ENCODE peak calls at places on chromosomes 4 and X, in seven cellular contexts. D is H9, P is PC-9, Z is glutamatergic neuron, M is fibroblast of lung, C is omental fat pad, R is GM13976. L is an unnamed sample.
A peak's percentile ranks its signal among the peaks of the same experiment; 100 is the strongest.

GRCh38 chr4:66307641-66308438 is 637.6 kb upstream of the EPHA5 start:
- DNase-seq in C (no peak), M (no peak), R (no peak), P (no peak), Z (no peak), D (no peak), L (no peak)

GRCh38 chr4:82372502-82372873 is 1.3 kb downstream of the HNRNPD start:
- DNase-seq in Z (no peak), P (no peak), M (no peak), R (no peak), D (no peak), C (no peak), L (no peak)

GRCh38 chrX:53077207-53078197 is 4.7 kb upstream of the TSPYL2 start:
- DNase-seq in M (no peak), P (no peak), C (no peak), D (no peak), R (no peak), Z (no peak), L (no peak)

GRCh38 chr4:119823891-119824290 is 195.3 kb upstream of the PDE5A start:
- DNase-seq in M (no peak), Z (no peak), R (no peak), D (no peak), C (no peak), P (no peak), L (no peak)

GRCh38 chr4:187128971-187129370 is 405.3 kb upstream of the FAT1 start:
- DNase-seq in M (peak; percentile 83), Z (no peak), R (no peak), C (no peak), D (no peak), P (no peak), L (peak; percentile 72)

GRCh38 chrX:8879750-8880149 is 78.6 kb upstream of the FAM9A start:
- DNase-seq in P (no peak), C (no peak), D (peak; percentile 48), R (no peak), M (no peak), Z (peak; percentile 30), L (no peak)

GRCh38 chr4:4320528-4320927 is 30.5 kb downstream of the ZBTB49 start:
- DNase-seq in P (no peak), D (no peak), M (no peak), R (no peak), Z (no peak), C (no peak), L (no peak)

GRCh38 chr4:37685726-37686372 is 327 bp downstream of the RELL1 start:
- DNase-seq in R (peak; percentile 52), D (no peak), M (peak; percentile 37), C (no peak), P (no peak), Z (peak; percentile 67), L (no peak)

GRCh38 chr4:113566015-113566795 is 195.3 kb downstream of the CAMK2D start:
- DNase-seq in Z (no peak), D (no peak), P (no peak), C (no peak), M (no peak), R (peak; percentile 21), L (no peak)

GRCh38 chr4:108405586-108405985 is 214.8 kb upstream of the RPL34 start:
- DNase-seq in M (no peak), R (no peak), P (no peak), C (no peak), D (no peak), Z (no peak), L (no peak)

GRCh38 chrX:36849407-36849806 is 158.8 kb upstream of the FAM47C start:
- DNase-seq in Z (no peak), P (no peak), M (no peak), C (no peak), R (no peak), D (no peak), L (no peak)

GRCh38 chr4:1212546-1213335 is 36.2 kb downstream of the CTBP1 start:
- DNase-seq in R (no peak), P (no peak), M (no peak), Z (no peak), D (no peak), C (no peak), L (no peak)

GRCh38 chr4:177519481-177520270 is 77.4 kb upstream of the AGA start:
- DNase-seq in Z (no peak), R (no peak), M (peak; percentile 73), D (no peak), C (no peak), P (no peak), L (no peak)

GRCh38 chrX:11341274-11342256 is 48.4 kb downstream of the AMELX start:
- DNase-seq in D (no peak), P (no peak), M (peak; percentile 83), R (peak; percentile 28), Z (no peak), C (peak; percentile 83), L (peak; percentile 44)

GRCh38 chr4:85823295-85823694 is 348.3 kb downstream of the ARHGAP24 start:
- DNase-seq in R (no peak), Z (peak; percentile 29), C (no peak), P (no peak), M (peak; percentile 9), D (peak; percentile 33), L (no peak)

GRCh38 chr4:152032722-152033131 is 271.9 kb upstream of the GATB start:
- DNase-seq in D (no peak), M (peak; percentile 91), R (no peak), P (no peak), Z (no peak), C (no peak), L (peak; percentile 37)

GRCh38 chr4:128868758-128869157 is 59.3 kb downstream of the JADE1 start:
- DNase-seq in D (no peak), P (no peak), C (no peak), M (peak; percentile 35), R (no peak), Z (no peak), L (no peak)

GRCh38 chr4:138727704-138728103 is 287.9 kb upstream of the NOCT start:
- DNase-seq in C (no peak), Z (no peak), M (no peak), R (no peak), D (no peak), P (no peak), L (no peak)

GRCh38 chr4:185640809-185641675 is 105.7 kb upstream of the PDLIM3 start:
- DNase-seq in Z (no peak), R (peak; percentile 61), C (no peak), M (peak; percentile 77), P (peak; percentile 38), D (no peak), L (peak; percentile 12)

GRCh38 chr4:81084029-81084428 is 53.5 kb downstream of the BMP3 start:
- DNase-seq in Z (no peak), P (no peak), D (no peak), M (peak; percentile 29), R (no peak), C (no peak), L (no peak)

GRCh38 chr4:1152284-1152683 is 20.1 kb downstream of the SPON2 start:
- DNase-seq in C (no peak), M (no peak), R (no peak), P (no peak), D (no peak), Z (no peak), L (no peak)

GRCh38 chr4:26238782-26239647 is 81.8 kb upstream of the RBPJ start:
- DNase-seq in Z (peak; percentile 39), P (no peak), D (no peak), R (no peak), M (peak; percentile 72), C (no peak), L (no peak)

GRCh38 chrX:98481636-98482035 is 1597.9 kb downstream of the RPA4 start:
- DNase-seq in R (no peak), Z (no peak), M (no peak), D (no peak), C (no peak), P (no peak), L (no peak)

GRCh38 chrX:30794497-30794896 is 94.6 kb downstream of the TAB3 start:
- DNase-seq in Z (no peak), C (no peak), R (no peak), M (no peak), D (peak; percentile 10), P (no peak), L (no peak)

GRCh38 chr4:149823770-149824221 is 8.2 kb upstream of the IQCM start:
- DNase-seq in M (peak; percentile 90), P (no peak), C (no peak), R (no peak), D (no peak), Z (no peak), L (peak; percentile 89)

GRCh38 chr4:75892508-75892907 is 9.7 kb downstream of the PPEF2 start:
- DNase-seq in C (no peak), Z (no peak), R (no peak), D (peak; percentile 58), M (no peak), P (no peak), L (no peak)
- TF ChIP-seq CTCF in C (no peak), Z (peak; percentile 44), R (no peak), D (peak; percentile 51), M (no peak), P (peak; percentile 45), L (peak; percentile 8)

GRCh38 chr4:77022581-77023133 is 53.1 kb downstream of the CCNI start:
- DNase-seq in P (no peak), Z (peak; percentile 55), D (peak; percentile 87), R (no peak), M (peak; percentile 89), C (no peak), L (peak; percentile 71)
- TF ChIP-seq CTCF in P (no peak), Z (no peak), D (no peak), R (no peak), M (no peak), C (no peak), L (no peak)

DNA sequence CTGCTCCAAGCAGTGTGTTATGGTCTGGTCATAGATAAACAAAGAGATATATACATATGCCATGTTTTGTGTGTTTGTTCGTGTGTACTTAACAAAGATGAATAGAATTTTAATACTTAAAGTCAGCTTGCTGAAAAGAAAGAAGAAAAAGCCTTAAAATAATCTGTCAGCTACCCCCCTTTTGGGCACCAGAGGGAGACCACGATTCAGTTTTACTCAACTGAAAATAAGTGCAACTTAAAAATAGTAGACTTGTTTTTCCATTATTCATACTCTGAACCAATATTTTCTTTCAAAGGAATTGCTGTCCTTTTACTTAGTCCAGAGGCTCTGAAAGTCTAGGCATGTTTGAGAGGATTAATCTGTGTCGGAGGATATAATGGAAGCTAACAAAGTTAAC is 181.7 kb upstream of the AGTR2 start:
- DNase-seq in C (no peak), D (no peak), M (no peak), R (no peak), Z (no peak), P (no peak), L (no peak)
- TF ChIP-seq CTCF in C (no peak), D (peak; percentile 74), M (no peak), R (peak; percentile 25), Z (no peak), P (peak; percentile 66), L (no peak)

DNA sequence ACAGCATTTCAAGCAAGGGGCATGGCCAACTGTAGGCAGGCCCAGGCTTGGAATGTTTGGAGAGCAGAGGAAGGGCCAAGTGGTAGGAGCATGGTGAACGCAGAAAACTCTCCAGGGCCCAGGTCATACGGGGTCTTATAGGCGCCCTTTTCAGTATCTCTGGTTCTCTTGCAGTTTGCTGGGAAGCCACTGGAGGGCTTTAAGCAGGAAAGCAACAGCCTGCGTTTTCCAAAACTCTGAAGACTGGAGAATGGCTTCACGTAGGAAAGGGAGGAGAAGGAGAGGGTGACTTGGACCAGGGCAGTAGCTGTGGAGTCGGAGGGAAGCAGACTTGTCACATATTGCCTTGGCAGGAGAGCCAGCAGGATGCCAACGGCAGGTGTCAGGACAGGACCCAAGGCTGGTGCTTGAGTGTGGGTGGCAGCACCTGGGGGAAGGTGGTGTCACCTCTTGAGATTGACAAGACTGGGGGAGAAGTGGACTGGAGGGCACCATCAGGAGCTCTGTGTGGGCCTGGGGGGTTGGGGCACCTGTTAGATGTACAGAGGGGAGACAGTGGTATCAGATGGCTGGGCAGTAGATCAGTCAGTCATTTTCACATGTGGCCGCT is 21.9 kb downstream of the TKTL1 start:
- DNase-seq in P (no peak), C (no peak), D (peak; percentile 56), M (no peak), Z (peak; percentile 49), R (no peak), L (no peak)
- TF ChIP-seq CTCF in P (peak; percentile 48), C (no peak), D (peak; percentile 57), M (peak; percentile 44), Z (peak; percentile 35), R (no peak), L (peak; percentile 59)

L was measured in BJ.